ENCODE peak calls at places on chromosome 6, in five cellular contexts. One of them, this sample, is unnamed.
A peak's percentile ranks its signal among the peaks of the same experiment; 100 is the strongest.

GRCh38 chr6:145034664-145035063 is 700.7 kb downstream of the EPM2A start:
- DNase-seq in HCT116: no peak
- DNase-seq in SK-N-SH: no peak
- DNase-seq in H1: no peak
- DNase-seq in HepG2: no peak
- DNase-seq in this sample: no peak

GRCh38 chr6:170316071-170316470 is 9.5 kb downstream of the FAM120B start:
- DNase-seq in SK-N-SH: no peak
- DNase-seq in HepG2: no peak
- DNase-seq in H1: no peak
- DNase-seq in HCT116: no peak
- DNase-seq in this sample: no peak

GRCh38 chr6:162336359-162336758 is 391.2 kb downstream of the PRKN start:
- DNase-seq in HCT116: no peak
- DNase-seq in H1: no peak
- DNase-seq in SK-N-SH: no peak
- DNase-seq in HepG2: no peak
- DNase-seq in this sample: no peak

GRCh38 chr6:101630956-101631355 is 237.4 kb downstream of the GRIK2 start:
- DNase-seq in HCT116: no peak
- DNase-seq in HepG2: no peak
- DNase-seq in SK-N-SH: no peak
- DNase-seq in H1: no peak
- DNase-seq in this sample: no peak

GRCh38 chr6:11413728-11414127 is 123.8 kb upstream of the TMEM170B start:
- DNase-seq in HCT116: no peak
- DNase-seq in H1: no peak
- DNase-seq in HepG2: no peak
- DNase-seq in SK-N-SH: no peak
- DNase-seq in this sample: no peak

GRCh38 chr6:41602864-41603608 is 35.2 kb upstream of the MDFI start:
- DNase-seq in HepG2: peak; percentile 86
- DNase-seq in SK-N-SH: peak; percentile 90
- DNase-seq in H1: peak; percentile 61
- DNase-seq in HCT116: peak; percentile 81
- DNase-seq in this sample: peak; percentile 72

GRCh38 chr6:112291161-112291762 is 36.9 kb upstream of the LAMA4 start:
- DNase-seq in H1: no peak
- DNase-seq in HCT116: no peak
- DNase-seq in SK-N-SH: no peak
- DNase-seq in HepG2: no peak
- DNase-seq in this sample: no peak

GRCh38 chr6:13398421-13398994 is 70.2 kb upstream of the TBC1D7 start:
- DNase-seq in H1: no peak
- DNase-seq in SK-N-SH: peak; percentile 24
- DNase-seq in HepG2: no peak
- DNase-seq in HCT116: no peak
- DNase-seq in this sample: no peak

GRCh38 chr6:40393641-40394040 is 193.5 kb downstream of the LRFN2 start:
- DNase-seq in SK-N-SH: no peak
- DNase-seq in HCT116: no peak
- DNase-seq in H1: no peak
- DNase-seq in HepG2: no peak
- DNase-seq in this sample: peak; percentile 18

GRCh38 chr6:143128346-143129015 is 67.8 kb downstream of the AIG1 start:
- DNase-seq in SK-N-SH: no peak
- DNase-seq in H1: no peak
- DNase-seq in HepG2: no peak
- DNase-seq in HCT116: no peak
- DNase-seq in this sample: no peak

GRCh38 chr6:20417819-20418218 is 16.1 kb downstream of the E2F3 start:
- DNase-seq in HepG2: no peak
- DNase-seq in SK-N-SH: no peak
- DNase-seq in H1: no peak
- DNase-seq in HCT116: no peak
- DNase-seq in this sample: no peak

GRCh38 chr6:111462770-111463391 is 20.1 kb downstream of the REV3L start:
- DNase-seq in SK-N-SH: no peak
- DNase-seq in HepG2: peak; percentile 59
- DNase-seq in HCT116: no peak
- DNase-seq in H1: no peak
- DNase-seq in this sample: no peak

GRCh38 chr6:31851485-31851832 is 11.2 kb downstream of the NEU1 start:
- DNase-seq in SK-N-SH: no peak
- DNase-seq in H1: no peak
- DNase-seq in HCT116: no peak
- DNase-seq in HepG2: no peak
- DNase-seq in this sample: no peak

GRCh38 chr6:129686941-129687627 is 22.9 kb downstream of the ARHGAP18 start:
- DNase-seq in HCT116: no peak
- DNase-seq in HepG2: no peak
- DNase-seq in SK-N-SH: no peak
- DNase-seq in H1: no peak
- DNase-seq in this sample: no peak

GRCh38 chr6:45710304-45710821 is 305.3 kb downstream of the CLIC5 start:
- DNase-seq in H1: no peak
- DNase-seq in SK-N-SH: no peak
- DNase-seq in HepG2: no peak
- DNase-seq in HCT116: no peak
- DNase-seq in this sample: peak; percentile 45

GRCh38 chr6:18179770-18180393 is 24.7 kb downstream of the KDM1B start:
- DNase-seq in HCT116: no peak
- DNase-seq in H1: no peak
- DNase-seq in SK-N-SH: no peak
- DNase-seq in HepG2: no peak
- DNase-seq in this sample: no peak

GRCh38 chr6:44084231-44085014 is 42.8 kb downstream of the MRPL14 start:
- DNase-seq in SK-N-SH: no peak
- DNase-seq in HepG2: peak; percentile 54
- DNase-seq in HCT116: peak; percentile 44
- DNase-seq in H1: no peak
- DNase-seq in this sample: no peak

GRCh38 chr6:108105584-108105983 is 31.0 kb upstream of the OSTM1 start:
- DNase-seq in HCT116: no peak
- DNase-seq in HepG2: no peak
- DNase-seq in H1: no peak
- DNase-seq in SK-N-SH: no peak
- DNase-seq in this sample: no peak

GRCh38 chr6:40343318-40343886 is 243.8 kb downstream of the LRFN2 start:
- DNase-seq in HCT116: no peak
- DNase-seq in SK-N-SH: peak; percentile 4
- DNase-seq in HepG2: no peak
- DNase-seq in H1: no peak
- DNase-seq in this sample: no peak

GRCh38 chr6:113697642-113698410 is 159.3 kb upstream of the MARCKS start:
- DNase-seq in SK-N-SH: no peak
- DNase-seq in H1: no peak
- DNase-seq in HepG2: no peak
- DNase-seq in HCT116: no peak
- DNase-seq in this sample: no peak

GRCh38 chr6:16704706-16705402 is 56.4 kb downstream of the ATXN1 start:
- DNase-seq in HepG2: no peak
- DNase-seq in H1: no peak
- DNase-seq in HCT116: no peak
- DNase-seq in SK-N-SH: no peak
- DNase-seq in this sample: no peak

GRCh38 chr6:116648161-116648560 is 20.4 kb downstream of the ZUP1 start:
- DNase-seq in SK-N-SH: no peak
- DNase-seq in HepG2: no peak
- DNase-seq in H1: no peak
- DNase-seq in HCT116: no peak
- DNase-seq in this sample: no peak

GRCh38 chr6:116651916-116652315 is 16.6 kb downstream of the ZUP1 start:
- DNase-seq in HCT116: no peak
- DNase-seq in H1: no peak
- DNase-seq in SK-N-SH: no peak
- DNase-seq in HepG2: no peak
- DNase-seq in this sample: no peak

GRCh38 chr6:116649129-116649528 is 19.4 kb downstream of the ZUP1 start:
- DNase-seq in HepG2: no peak
- DNase-seq in H1: no peak
- DNase-seq in SK-N-SH: no peak
- DNase-seq in HCT116: no peak
- DNase-seq in this sample: no peak
- TF ChIP-seq JUND in HepG2: no peak
- TF ChIP-seq JUND in H1: no peak
- TF ChIP-seq JUND in SK-N-SH: no peak
- TF ChIP-seq JUND in HCT116: no peak
- TF ChIP-seq JUND in this sample: no peak

DNA sequence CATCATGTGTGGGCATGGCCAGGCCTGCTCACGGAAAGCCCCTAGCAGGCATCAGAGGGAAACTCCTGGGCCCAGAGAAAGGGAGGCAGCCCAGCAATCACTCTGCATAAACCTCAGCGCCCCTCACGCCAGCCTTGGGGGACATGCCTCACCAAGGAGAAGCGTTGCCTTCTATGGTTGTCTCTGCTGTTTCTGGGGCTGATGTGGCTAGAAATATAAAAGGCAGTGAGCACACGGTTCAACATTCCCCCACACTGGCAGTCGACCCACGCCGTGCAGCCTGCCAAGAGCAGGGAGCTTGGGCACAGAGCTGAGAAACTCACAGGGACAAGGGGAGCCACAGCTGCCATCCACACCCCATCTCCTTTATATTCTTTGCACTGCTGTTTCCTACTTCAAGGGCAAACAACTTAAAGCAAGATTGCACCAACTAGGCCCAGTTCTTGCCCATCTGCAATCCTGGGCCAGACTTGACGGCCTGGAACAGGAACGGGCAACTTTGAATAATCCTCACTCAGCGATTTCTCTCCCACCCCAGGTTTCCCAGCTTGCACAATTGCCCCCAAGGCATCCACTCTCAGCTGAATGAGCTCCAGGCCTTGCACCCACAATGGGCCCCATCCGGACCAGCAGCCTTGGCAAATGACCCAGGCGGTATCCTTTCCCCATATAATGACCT is 35.5 kb upstream of the FOXC1 start:
- DNase-seq in SK-N-SH: no peak
- DNase-seq in HCT116: no peak
- DNase-seq in H1: no peak
- DNase-seq in HepG2: no peak
- DNase-seq in this sample: no peak
- TF ChIP-seq JUND in SK-N-SH: no peak
- TF ChIP-seq JUND in HCT116: no peak
- TF ChIP-seq JUND in H1: no peak
- TF ChIP-seq JUND in HepG2: no peak
- TF ChIP-seq JUND in this sample: no peak

DNA sequence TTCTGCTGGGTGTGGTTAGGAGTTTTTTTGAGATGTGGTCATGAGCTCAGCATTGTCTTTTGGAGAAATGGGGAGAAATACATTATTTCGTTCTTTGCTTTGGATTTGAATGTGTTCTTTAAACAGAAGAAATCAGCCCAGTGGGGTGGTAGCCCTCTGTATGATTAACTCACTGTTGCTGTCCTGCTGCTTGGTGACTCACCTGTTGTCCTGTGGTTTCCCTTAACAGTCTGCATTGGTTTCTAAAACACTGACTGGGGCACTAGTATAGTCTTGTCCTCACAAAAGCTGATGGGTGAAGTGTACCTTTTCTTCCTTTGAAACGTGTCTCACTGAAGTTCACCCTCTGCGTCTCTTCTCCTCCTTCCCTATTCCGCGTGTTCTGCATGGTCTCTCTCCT is 66.7 kb downstream of the AFDN start:
- DNase-seq in SK-N-SH: no peak
- DNase-seq in H1: peak; percentile 23
- DNase-seq in HepG2: peak; percentile 6
- DNase-seq in HCT116: peak; percentile 10
- DNase-seq in this sample: no peak
- TF ChIP-seq JUND in SK-N-SH: no peak
- TF ChIP-seq JUND in H1: peak; percentile 92
- TF ChIP-seq JUND in HepG2: no peak
- TF ChIP-seq JUND in HCT116: peak; percentile 41
- TF ChIP-seq JUND in this sample: no peak

DNA sequence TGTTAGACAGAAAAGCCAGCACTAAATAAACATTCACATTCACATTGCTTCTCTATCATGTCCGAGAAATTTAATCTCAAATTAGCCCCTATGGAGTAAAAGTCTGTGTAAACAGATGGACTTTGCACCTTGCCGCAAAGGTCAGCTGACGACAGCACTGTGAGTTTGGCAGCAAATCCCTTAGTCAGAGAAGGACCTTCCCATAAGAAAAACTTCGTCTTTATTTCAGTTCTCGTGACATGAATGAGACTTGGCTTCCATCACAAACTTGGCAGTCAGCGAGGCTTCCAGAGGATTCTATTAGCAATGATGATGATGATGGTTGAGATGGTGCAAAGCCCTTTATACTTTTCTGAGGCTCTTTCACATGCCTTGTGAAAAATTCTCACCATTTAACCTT is 133.7 kb upstream of the IFNGR1 start:
- DNase-seq in HCT116: no peak
- DNase-seq in HepG2: peak; percentile 93
- DNase-seq in SK-N-SH: no peak
- DNase-seq in H1: no peak
- DNase-seq in this sample: no peak
- TF ChIP-seq JUND in HCT116: no peak
- TF ChIP-seq JUND in HepG2: no peak
- TF ChIP-seq JUND in SK-N-SH: no peak
- TF ChIP-seq JUND in H1: no peak
- TF ChIP-seq JUND in this sample: no peak

DNA sequence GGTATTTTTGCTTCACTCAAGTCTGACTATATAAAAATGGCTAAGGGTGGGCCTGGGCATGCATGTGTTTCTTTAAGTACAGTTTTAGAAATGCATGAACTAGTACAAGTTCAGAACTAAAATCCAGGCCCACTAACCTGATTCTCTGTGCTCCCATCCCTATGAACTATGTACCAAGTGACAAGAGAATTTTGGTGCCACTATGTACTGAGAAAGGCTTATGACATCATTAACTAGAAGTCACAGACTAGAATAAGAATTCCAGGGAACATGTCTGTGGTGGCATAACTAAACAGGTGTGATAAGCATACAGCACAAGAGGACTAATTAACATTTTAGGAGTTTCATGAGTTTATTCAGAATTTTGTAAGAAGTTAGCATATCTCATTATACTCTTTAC is 16.1 kb downstream of the TENT5A start:
- DNase-seq in HCT116: no peak
- DNase-seq in HepG2: no peak
- DNase-seq in H1: no peak
- DNase-seq in SK-N-SH: no peak
- DNase-seq in this sample: no peak
- TF ChIP-seq JUND in HCT116: no peak
- TF ChIP-seq JUND in HepG2: no peak
- TF ChIP-seq JUND in H1: no peak
- TF ChIP-seq JUND in SK-N-SH: no peak
- TF ChIP-seq JUND in this sample: no peak

GRCh38 chr6:106745396-106745795 is 116.0 kb downstream of the QRSL1 start:
- DNase-seq in HepG2: peak; percentile 58
- DNase-seq in SK-N-SH: no peak
- DNase-seq in HCT116: no peak
- DNase-seq in H1: no peak
- DNase-seq in this sample: no peak
- TF ChIP-seq JUND in HepG2: no peak
- TF ChIP-seq JUND in SK-N-SH: no peak
- TF ChIP-seq JUND in HCT116: no peak
- TF ChIP-seq JUND in H1: no peak
- TF ChIP-seq JUND in this sample: no peak